ENCODE peak calls at places on chromosome 18, in ten cellular contexts. C is left lung; Y is mucosa of descending colon; A is right lobe of liver; G is T-cell; U is stimulated activated naive CD8-positive, alpha-beta T cell treated with anti-CD3 and anti-CD28 coated beads, Interleukin-15, amount 100 ng/mL, for 72 hours; J is A549; L is stimulated activated naive B cell treated with anti-CD40 and anti-IgM and Interleukin-4, amounts not matched to agents 10 μg/mL and 1 μg/mL and 100 μg/mL, for 72 hours; D is heart right ventricle; O is naive thymus-derived CD4-positive, alpha-beta T cell. T is an unnamed sample.
A peak's percentile ranks its signal among the peaks of the same experiment; 100 is the strongest.

GRCh38 chr18:37864122-37864521 is 298.5 kb upstream of the CELF4 start:
- ATAC-seq in C (no peak), Y (no peak), A (no peak), G (no peak), U (no peak), J (no peak), L (no peak), D (no peak), O (no peak), T (no peak)

GRCh38 chr18:49639643-49640361 is 77.9 kb downstream of the LIPG start:
- ATAC-seq in C (peak; percentile 37), Y (peak; percentile 40), A (peak; percentile 47), G (no peak), U (no peak), J (no peak), L (no peak), D (peak; percentile 37), O (no peak), T (peak; percentile 75)

GRCh38 chr18:48932822-48933510 is 17.8 kb downstream of the SMAD7 start:
- ATAC-seq in C (no peak), Y (no peak), A (no peak), G (no peak), U (no peak), J (no peak), L (peak; percentile 63), D (no peak), O (peak; percentile 22), T (no peak)

GRCh38 chr18:48488388-48488850 is 50.4 kb upstream of the CTIF start:
- ATAC-seq in C (peak; percentile 90), Y (peak; percentile 93), A (peak; percentile 97), G (no peak), U (no peak), J (peak; percentile 96), L (no peak), D (peak; percentile 93), O (no peak), T (peak; percentile 58)

GRCh38 chr18:64202836-64203235 is 53.9 kb upstream of the LINC00305 start:
- ATAC-seq in C (no peak), Y (no peak), A (no peak), G (no peak), U (no peak), J (no peak), L (peak; percentile 61), D (no peak), O (no peak), T (no peak)

GRCh38 chr18:35189510-35189909 is 51.3 kb upstream of the ZNF397 start:
- ATAC-seq in C (no peak), Y (no peak), A (peak; percentile 37), G (no peak), U (no peak), J (no peak), L (no peak), D (no peak), O (no peak), T (no peak)

GRCh38 chr18:59380706-59381105 is 21.6 kb upstream of the LMAN1 start:
- ATAC-seq in C (no peak), Y (no peak), A (no peak), G (no peak), U (no peak), J (no peak), L (no peak), D (no peak), O (no peak), T (no peak)

GRCh38 chr18:13453714-13454113 is 235.2 kb downstream of the LDLRAD4 start:
- ATAC-seq in C (no peak), Y (no peak), A (peak; percentile 35), G (no peak), U (no peak), J (no peak), L (no peak), D (peak; percentile 81), O (no peak), T (no peak)

GRCh38 chr18:62122330-62122729 is 64.5 kb downstream of the PIGN start:
- ATAC-seq in C (peak; percentile 41), Y (no peak), A (peak; percentile 29), G (no peak), U (no peak), J (no peak), L (no peak), D (no peak), O (no peak), T (no peak)

GRCh38 chr18:45365835-45366234 is 249.4 kb upstream of the SLC14A2 start:
- ATAC-seq in C (no peak), Y (no peak), A (no peak), G (no peak), U (no peak), J (no peak), L (no peak), D (no peak), O (no peak), T (no peak)

GRCh38 chr18:24959100-24959499 is 392.9 kb downstream of the ZNF521 start:
- ATAC-seq in C (no peak), Y (peak; percentile 92), A (no peak), G (no peak), U (no peak), J (no peak), L (no peak), D (no peak), O (no peak), T (no peak)

GRCh38 chr18:11149441-11150270 is at the start of gene PIEZO2:
- ATAC-seq in C (peak; percentile 93), Y (peak; percentile 70), A (peak; percentile 89), G (no peak), U (peak; percentile 51), J (peak; percentile 86), L (peak; percentile 96), D (peak; percentile 64), O (peak; percentile 63), T (peak; percentile 48)

GRCh38 chr18:70920840-70921374 is 632.1 kb downstream of the SOCS6 start:
- ATAC-seq in C (no peak), Y (no peak), A (no peak), G (no peak), U (no peak), J (no peak), L (no peak), D (no peak), O (no peak), T (no peak)

GRCh38 chr18:13501896-13502295 is 224.5 kb downstream of the FAM210A start:
- ATAC-seq in C (peak; percentile 37), Y (no peak), A (peak; percentile 67), G (peak; percentile 53), U (peak; percentile 80), J (no peak), L (peak; percentile 76), D (no peak), O (peak; percentile 49), T (no peak)

GRCh38 chr18:9673296-9674251 is 34.5 kb upstream of the RAB31 start:
- ATAC-seq in C (peak; percentile 92), Y (peak; percentile 99), A (peak; percentile 91), G (peak; percentile 60), U (peak; percentile 96), J (peak; percentile 99), L (peak; percentile 97), D (peak; percentile 95), O (peak; percentile 93), T (peak; percentile 97)

GRCh38 chr18:62802523-62802922 is 87.2 kb downstream of the PHLPP1 start:
- ATAC-seq in C (no peak), Y (peak; percentile 44), A (peak; percentile 49), G (no peak), U (no peak), J (no peak), L (no peak), D (no peak), O (no peak), T (no peak)

GRCh38 chr18:35091841-35092240 is 50.6 kb downstream of the MAPRE2 start:
- ATAC-seq in C (no peak), Y (no peak), A (peak; percentile 44), G (no peak), U (no peak), J (no peak), L (no peak), D (no peak), O (no peak), T (no peak)

GRCh38 chr18:70454705-70455322 is 166.0 kb downstream of the SOCS6 start:
- ATAC-seq in C (peak; percentile 90), Y (peak; percentile 86), A (peak; percentile 92), G (no peak), U (peak; percentile 49), J (peak; percentile 71), L (peak; percentile 62), D (no peak), O (peak; percentile 57), T (peak; percentile 67)

T was measured in esophagus mucosa.